ENCODE peak calls at places on chromosomes 16 and 17, in nine cellular contexts. P is heart left ventricle; U is sigmoid colon; Z is brain microvascular endothelial cell; A is esophagus squamous epithelium; E is cardiac muscle cell; O is CD4-positive, alpha-beta memory T cell; F is SJSA1; B is body of pancreas. G is an unnamed sample.
A peak's percentile ranks its signal among the peaks of the same experiment; 100 is the strongest.

GRCh38 chr17:16027708-16028584 is 28.3 kb downstream of the TTC19 start:
- DNase-seq in B (peak; percentile 37), E (peak; percentile 85), U (no peak), F (peak; percentile 67), P (no peak), A (no peak), Z (peak; percentile 94), O (peak; percentile 10), G (no peak)

GRCh38 chr17:47733414-47734288 is 615 bp downstream of the TBX21 start:
- DNase-seq in P (no peak), F (no peak), U (peak; percentile 58), B (no peak), A (no peak), E (no peak), Z (no peak), O (no peak), G (no peak)

GRCh38 chr16:57023541-57024249 is 34.3 kb downstream of the NLRC5 start:
- DNase-seq in O (peak; percentile 89), P (no peak), Z (no peak), E (no peak), F (no peak), U (peak; percentile 58), A (no peak), B (no peak), G (no peak)

GRCh38 chr16:23030001-23030400 is 119.3 kb downstream of the USP31 start:
- DNase-seq in A (no peak), O (no peak), P (no peak), Z (no peak), F (no peak), U (no peak), B (no peak), E (no peak), G (no peak)

GRCh38 chr16:963913-964695 is 6.7 kb downstream of the LMF1 start:
- DNase-seq in E (no peak), A (no peak), O (no peak), F (no peak), Z (no peak), U (no peak), B (no peak), P (no peak), G (no peak)

GRCh38 chr16:78995441-78995840 is 605.1 kb downstream of the MAF start:
- DNase-seq in O (no peak), P (no peak), E (no peak), Z (no peak), A (no peak), U (no peak), B (no peak), F (no peak), G (no peak)

GRCh38 chr17:29066053-29066452 is 23.1 kb downstream of the PIPOX start:
- DNase-seq in Z (no peak), E (no peak), O (no peak), F (no peak), A (no peak), P (no peak), U (no peak), B (no peak), G (no peak)

GRCh38 chr17:15121426-15121825 is 143.7 kb downstream of the PMP22 start:
- DNase-seq in E (no peak), Z (no peak), A (no peak), P (no peak), B (no peak), U (no peak), F (no peak), O (no peak), G (no peak)

GRCh38 chr17:40963838-40964237 is 2.9 kb downstream of the KRT39 start:
- DNase-seq in F (peak; percentile 27), E (peak; percentile 28), P (no peak), U (no peak), B (no peak), A (no peak), O (peak; percentile 17), Z (no peak), G (no peak)

GRCh38 chr16:85649411-85649977 is 36.4 kb downstream of the GSE1 start:
- DNase-seq in A (no peak), U (no peak), P (no peak), Z (no peak), E (no peak), O (no peak), B (no peak), F (no peak), G (no peak)

GRCh38 chr17:67160791-67161190 is 84.2 kb downstream of the HELZ start:
- DNase-seq in F (no peak), B (no peak), U (no peak), O (no peak), Z (no peak), P (no peak), E (no peak), A (no peak), G (no peak)

GRCh38 chr17:30920282-30920681 is 1.5 kb upstream of the ADAP2 start:
- DNase-seq in A (no peak), Z (peak; percentile 34), O (no peak), U (no peak), E (no peak), P (peak; percentile 61), B (no peak), F (peak; percentile 30), G (no peak)
- H3K27me3 ChIP-seq in A (no peaks in the 10 kb centered on the region), Z (peaks cover 4% of the 10 kb centered on the region), O (peaks cover 15% of the 10 kb centered on the region), U (peaks cover 48% of the 10 kb centered on the region), E (peaks cover 67% of the 10 kb centered on the region), P (peaks cover 27% of the 10 kb centered on the region), B (no peaks in the 10 kb centered on the region), F (peaks cover 23% of the 10 kb centered on the region), G (no peaks in the 10 kb centered on the region)

DNA sequence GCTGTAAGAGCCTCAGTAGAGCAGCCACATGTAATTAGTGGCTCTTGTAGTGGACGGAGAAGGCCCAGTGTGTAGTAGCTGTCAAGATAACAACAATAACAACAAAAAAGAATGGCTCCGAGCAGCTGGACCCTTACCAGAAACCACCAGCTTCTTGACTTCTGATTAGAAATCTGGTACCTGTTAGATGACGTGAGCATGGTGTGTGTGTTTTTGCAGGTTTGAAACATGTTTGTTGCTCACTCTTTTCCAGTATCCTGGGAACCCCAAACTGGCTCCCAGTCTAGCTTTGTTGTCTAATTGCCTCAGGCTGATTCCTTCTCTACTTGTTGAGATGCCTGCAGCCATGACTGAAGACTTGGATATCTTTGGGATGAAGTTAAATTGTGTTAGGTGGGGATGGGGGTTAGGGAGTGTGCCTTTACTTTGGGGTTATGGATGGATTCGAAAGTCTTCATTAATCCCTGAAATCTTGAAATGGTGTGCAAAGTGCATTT is 21.0 kb downstream of the IGF2BP1 start:
- DNase-seq in B (no peak), U (no peak), F (no peak), P (no peak), Z (no peak), E (no peak), A (no peak), O (no peak), G (no peak)
- H3K27ac ChIP-seq in B (no peak overlapping the region), U (no peak overlapping the region), F (no peak overlapping the region), P (no peak overlapping the region), Z (no peak overlapping the region), E (peak overlapping the region; percentile 69), A (no peak overlapping the region), O (no peak overlapping the region), G (no peak overlapping the region)

GRCh38 chr16:81521141-81521626 is 76.6 kb downstream of the CMIP start:
- DNase-seq in P (peak; percentile 8), B (peak; percentile 57), Z (no peak), F (no peak), O (peak; percentile 90), A (no peak), E (no peak), U (no peak), G (no peak)

GRCh38 chr16:81520560-81521135 is 76.0 kb downstream of the CMIP start:
- DNase-seq in P (no peak), O (no peak), Z (no peak), U (no peak), E (no peak), A (no peak), B (no peak), F (no peak), G (no peak)

GRCh38 chr16:81519298-81520150 is 74.9 kb downstream of the CMIP start:
- DNase-seq in O (no peak), Z (no peak), A (no peak), P (no peak), F (no peak), U (no peak), B (no peak), E (no peak), G (no peak)

GRCh38 chr16:81518439-81518757 is 73.8 kb downstream of the CMIP start:
- DNase-seq in P (no peak), F (no peak), B (no peak), O (no peak), E (no peak), A (no peak), U (no peak), Z (no peak), G (no peak)

DNA sequence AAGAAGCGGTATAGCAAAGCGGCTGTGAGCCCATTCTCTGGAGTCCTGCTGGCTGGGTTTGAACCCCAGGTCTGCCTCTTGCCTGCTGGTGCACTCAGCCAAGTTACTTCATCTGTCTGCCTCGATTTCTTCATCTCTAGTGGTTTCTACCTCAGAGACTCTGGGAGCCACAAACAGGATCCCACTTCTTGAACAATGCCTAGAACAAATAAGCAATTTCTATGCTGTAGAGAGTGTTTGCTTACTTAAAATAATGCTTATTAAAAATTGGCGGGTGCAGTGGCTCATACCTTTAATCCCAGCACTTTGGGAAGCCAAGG is 75.5 kb downstream of the CMIP start:
- DNase-seq in A (no peak), E (no peak), U (no peak), B (no peak), Z (no peak), O (no peak), F (no peak), P (no peak), G (no peak)
- H3K36me3 ChIP-seq in A (no peaks in the 10 kb centered on the region), E (no peaks in the 10 kb centered on the region), U (no peaks in the 10 kb centered on the region), B (no peaks in the 10 kb centered on the region), Z (no peaks in the 10 kb centered on the region), O (no peaks in the 10 kb centered on the region), F (peaks cover 6% of the 10 kb centered on the region), P (no peaks in the 10 kb centered on the region), G (no peaks in the 10 kb centered on the region)

GRCh38 chr16:5377280-5377898 is 279.8 kb upstream of the EEF2KMT start:
- DNase-seq in A (no peak), F (no peak), B (no peak), Z (no peak), U (no peak), P (no peak), O (no peak), E (no peak), G (no peak)

GRCh38 chr16:5379948-5380347 is 282.4 kb upstream of the EEF2KMT start:
- DNase-seq in U (no peak), B (no peak), A (no peak), P (no peak), E (no peak), O (no peak), Z (no peak), F (no peak), G (no peak)

GRCh38 chr16:5378531-5378930 is 280.9 kb upstream of the EEF2KMT start:
- DNase-seq in U (no peak), P (no peak), O (no peak), F (no peak), B (no peak), Z (no peak), A (no peak), E (no peak), G (no peak)

DNA sequence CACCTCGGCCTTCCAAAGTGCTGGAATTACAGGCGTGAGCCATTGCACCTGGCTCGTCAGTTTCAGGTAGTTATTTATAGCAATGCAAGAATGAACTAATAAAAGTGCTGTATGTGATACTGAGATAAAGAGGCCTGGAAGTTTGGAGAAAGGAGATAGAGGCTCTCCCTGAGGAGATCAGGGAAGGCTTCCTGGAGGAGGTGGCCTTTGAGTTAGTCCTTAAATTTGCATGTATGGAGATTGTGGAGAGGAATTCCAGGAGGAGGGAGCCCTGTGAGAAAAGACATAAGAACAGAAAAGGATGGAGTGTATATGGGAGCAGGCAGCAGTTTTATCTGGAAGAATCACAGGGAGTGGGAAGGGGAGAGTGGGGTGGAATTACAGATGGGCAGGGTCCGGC is 276.6 kb upstream of the EEF2KMT start:
- DNase-seq in O (no peak), F (no peak), Z (no peak), P (no peak), U (no peak), E (no peak), A (no peak), B (no peak), G (no peak)
- H3K27me3 ChIP-seq in O (no peaks in the 10 kb centered on the region), F (peaks cover 5% of the 10 kb centered on the region), Z (no peaks in the 10 kb centered on the region), P (no peaks in the 10 kb centered on the region), U (no peaks in the 10 kb centered on the region), E (no peaks in the 10 kb centered on the region), A (no peaks in the 10 kb centered on the region), B (no peaks in the 10 kb centered on the region), G (no peaks in the 10 kb centered on the region)